ENCODE peak calls at places on chromosomes 2 and 18, in seven cellular contexts. Y is tibial artery, I is hepatocyte, T is suprapubic skin, K is natural killer cell, J is nephron progenitor cell, L is mesothelial cell of epicardium. B is an unnamed sample.

GRCh38 chr18:78739115-78739514 is 240.5 kb upstream of the SALL3 start:
- DNase-seq in T (no peak), L (no peak), I (no peak), J (no peak), Y (no peak), K (no peak), B (no peak)

GRCh38 chr2:136048886-136049832 is 63.7 kb upstream of the DARS1 start:
- DNase-seq in L (no peak), T (no peak), K (no peak), Y (no peak), I (no peak), J (no peak), B (no peak)

GRCh38 chr18:2893056-2893455 is 46.2 kb downstream of the EMILIN2 start:
- DNase-seq in J (no peak), K (no peak), L (no peak), Y (no peak), T (no peak), I (no peak), B (no peak)

GRCh38 chr18:43805646-43806194 is 528.4 kb upstream of the SYT4 start:
- DNase-seq in Y (no peak), K (no peak), T (no peak), J (peak), L (no peak), I (no peak), B (no peak)

GRCh38 chr2:237904806-237905599 is 45.6 kb downstream of the RAMP1 start:
- DNase-seq in K (no peak), T (peak), J (no peak), Y (peak), I (no peak), L (no peak), B (peak)

GRCh38 chr18:57210711-57211411 is 64.0 kb downstream of the BOD1L2 start:
- DNase-seq in T (no peak), K (no peak), I (peak), Y (no peak), L (no peak), J (no peak), B (no peak)

GRCh38 chr2:113703404-113704299 is 52.8 kb downstream of the SLC35F5 start:
- DNase-seq in I (peak), K (no peak), T (no peak), Y (no peak), J (no peak), L (no peak), B (no peak)

GRCh38 chr2:26850002-26850431 is 2.1 kb downstream of the DPYSL5 start:
- DNase-seq in J (peak), K (no peak), Y (no peak), T (no peak), L (no peak), I (no peak), B (no peak)

GRCh38 chr2:218980800-218981389 is 4.1 kb downstream of the FEV start:
- DNase-seq in J (no peak), K (no peak), Y (no peak), L (no peak), I (no peak), T (peak), B (peak)

GRCh38 chr18:59238385-59238784 is 18.4 kb downstream of the GRP start:
- DNase-seq in L (no peak), I (no peak), T (no peak), Y (no peak), J (no peak), K (no peak), B (no peak)

GRCh38 chr18:32095156-32095555 is 3.5 kb downstream of the RNF138 start:
- DNase-seq in I (no peak), L (no peak), J (no peak), K (no peak), T (no peak), Y (no peak), B (no peak)

GRCh38 chr2:43327119-43327518 is 100.7 kb upstream of the ZFP36L2 start:
- DNase-seq in J (no peak), T (no peak), Y (no peak), L (no peak), K (no peak), I (no peak), B (no peak)

GRCh38 chr18:54983041-54983686 is 23.9 kb upstream of the CCDC68 start:
- DNase-seq in L (no peak), J (no peak), K (no peak), T (no peak), I (peak), Y (no peak), B (no peak)

GRCh38 chr2:239293450-239294430 is 107.1 kb downstream of the HDAC4 start:
- DNase-seq in T (peak), Y (peak), L (no peak), J (no peak), K (no peak), I (no peak), B (no peak)

GRCh38 chr2:57890993-57891688 is 155.5 kb upstream of the VRK2 start:
- DNase-seq in L (no peak), I (no peak), Y (no peak), K (no peak), J (no peak), T (no peak), B (no peak)

GRCh38 chr2:217326238-217327022 is 466.6 kb upstream of the TNP1 start:
- DNase-seq in T (no peak), I (no peak), J (no peak), L (no peak), Y (no peak), K (no peak), B (no peak)

GRCh38 chr2:38398739-38399138 is 21.7 kb upstream of the ATL2 start:
- DNase-seq in K (no peak), J (no peak), Y (no peak), T (no peak), L (no peak), I (no peak), B (no peak)

GRCh38 chr2:71661782-71662181 is 208.4 kb downstream of the DYSF start:
- DNase-seq in T (no peak), I (no peak), J (no peak), K (no peak), L (no peak), Y (no peak), B (no peak)

GRCh38 chr2:141766225-141766624 is 364.6 kb downstream of the LRP1B start:
- DNase-seq in J (no peak), I (no peak), T (no peak), L (no peak), K (no peak), Y (no peak), B (no peak)

GRCh38 chr2:109195193-109196045 is 66.4 kb downstream of the SH3RF3 start:
- DNase-seq in Y (no peak), T (no peak), I (no peak), J (no peak), L (no peak), K (no peak), B (no peak)

GRCh38 chr2:164792316-164793127 is 49.1 kb downstream of the COBLL1 start:
- DNase-seq in T (no peak), Y (no peak), L (no peak), K (no peak), J (no peak), I (no peak), B (no peak)

GRCh38 chr18:21762181-21762772 is 21.7 kb downstream of the MIB1 start:
- DNase-seq in Y (no peak), L (no peak), J (no peak), K (no peak), T (no peak), I (no peak), B (no peak)

GRCh38 chr2:205590759-205591158 is 91.5 kb upstream of the NRP2 start:
- DNase-seq in J (no peak), K (no peak), Y (no peak), L (no peak), T (no peak), I (no peak), B (no peak)

GRCh38 chr2:172086349-172087190 is 1.3 kb downstream of the DLX1 start:
- DNase-seq in L (peak), J (peak), Y (no peak), T (no peak), I (peak), K (no peak), B (peak)

GRCh38 chr2:158953926-158954763 is 14.3 kb upstream of the TANC1 start:
- DNase-seq in I (peak), L (peak), T (peak), K (no peak), Y (peak), J (peak), B (no peak)

GRCh38 chr18:5103286-5103685 is 93.8 kb downstream of the AKAIN1 start:
- DNase-seq in Y (no peak), T (no peak), L (no peak), K (no peak), I (no peak), J (no peak), B (no peak)

GRCh38 chr18:28706397-28706796 is 529.5 kb upstream of the CDH2 start:
- DNase-seq in T (no peak), J (no peak), I (no peak), K (no peak), L (no peak), Y (no peak), B (no peak)

GRCh38 chr18:76674596-76674995 is 147.8 kb upstream of the ZNF236 start:
- DNase-seq in K (no peak), J (no peak), T (no peak), I (no peak), Y (no peak), L (no peak), B (no peak)

GRCh38 chr18:32317651-32318050 is 127.8 kb downstream of the MEP1B start:
- DNase-seq in K (no peak), J (no peak), I (no peak), T (no peak), L (no peak), Y (no peak), B (no peak)

GRCh38 chr2:22035333-22035964 is 911.7 kb downstream of the TDRD15 start:
- DNase-seq in Y (no peak), K (no peak), T (no peak), L (no peak), J (no peak), I (peak), B (no peak)

GRCh38 chr18:57951110-57951796 is 92.8 kb upstream of the NEDD4L start:
- DNase-seq in K (no peak), T (no peak), I (no peak), L (no peak), Y (no peak), J (no peak), B (no peak)

GRCh38 chr2:80086831-80087230 is 217.7 kb downstream of the LRRTM1 start:
- DNase-seq in L (no peak), I (peak), T (no peak), J (no peak), K (no peak), Y (no peak), B (no peak)
- TF ChIP-seq CTCF in L (no peak), I (no peak), T (no peak), J (no peak), K (no peak), Y (no peak), B (no peak)

GRCh38 chr2:233807966-233808892 is 30.1 kb downstream of the MROH2A start:
- DNase-seq in J (no peak), K (peak), I (no peak), L (no peak), Y (peak), T (no peak), B (peak)

GRCh38 chr2:233810385-233810784 is 32.3 kb downstream of the MROH2A start:
- DNase-seq in L (no peak), Y (peak), I (no peak), T (no peak), J (no peak), K (no peak), B (no peak)

GRCh38 chr2:233803994-233804393 is 25.9 kb downstream of the MROH2A start:
- DNase-seq in I (no peak), K (no peak), L (no peak), J (no peak), T (no peak), Y (no peak), B (no peak)

GRCh38 chr2:233811087-233811486 is 33.0 kb downstream of the MROH2A start:
- DNase-seq in T (peak), L (no peak), J (no peak), Y (no peak), K (no peak), I (no peak), B (no peak)

GRCh38 chr2:233807215-233807865 is 29.2 kb downstream of the MROH2A start:
- DNase-seq in L (no peak), J (no peak), I (no peak), K (peak), Y (peak), T (no peak), B (no peak)
- TF ChIP-seq CTCF in L (no peak), J (no peak), I (no peak), K (no peak), Y (no peak), T (no peak), B (no peak)

DNA sequence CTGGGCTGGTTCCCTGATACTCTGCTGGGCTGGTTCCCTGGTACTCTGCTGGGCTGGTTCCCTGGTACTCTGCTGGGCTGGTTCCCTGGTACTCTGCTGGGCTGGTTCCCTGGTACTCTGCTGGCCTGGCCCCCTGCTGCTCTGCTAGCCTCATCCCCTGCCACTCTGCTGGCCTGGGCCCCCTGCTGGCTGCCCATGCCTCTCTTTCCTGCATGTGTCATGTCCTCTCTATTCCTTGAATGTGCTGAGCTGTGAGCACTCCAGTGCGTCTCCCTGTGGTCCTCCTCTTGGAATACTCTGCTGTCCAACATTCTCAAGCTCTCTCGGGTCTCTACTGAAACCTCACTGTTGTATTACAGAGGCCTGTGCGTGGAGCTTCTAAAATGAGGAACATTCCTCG is 216.3 kb downstream of the RNF144A start:
- DNase-seq in K (no peak), Y (no peak), J (peak), I (no peak), T (no peak), L (no peak), B (peak)
- TF ChIP-seq CTCF in K (no peak), Y (no peak), J (no peak), I (no peak), T (no peak), L (no peak), B (no peak)

DNA sequence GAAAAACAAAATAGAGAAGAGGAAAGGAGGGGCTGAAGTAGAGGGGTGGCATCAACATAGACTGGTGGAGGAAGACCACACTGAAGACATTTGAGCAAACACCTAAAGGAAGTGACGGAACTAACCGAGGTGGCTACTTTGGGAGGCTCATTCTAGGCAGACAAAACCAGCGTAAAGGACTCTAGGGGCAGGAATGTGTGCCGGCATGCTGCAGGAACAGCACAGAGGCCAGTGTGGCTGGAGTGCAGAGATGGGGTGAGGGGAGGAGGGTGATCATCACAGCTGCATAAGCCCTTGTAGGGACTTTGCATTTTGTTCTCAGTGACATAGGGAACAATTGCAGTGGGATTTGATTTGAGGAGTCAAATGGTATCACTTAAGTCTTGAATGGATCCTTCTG is 253.5 kb downstream of the NCKAP5 start:
- DNase-seq in K (no peak), I (no peak), Y (no peak), L (no peak), J (no peak), T (no peak), B (no peak)
- TF ChIP-seq CTCF in K (no peak), I (no peak), Y (no peak), L (no peak), J (no peak), T (no peak), B (no peak)

DNA sequence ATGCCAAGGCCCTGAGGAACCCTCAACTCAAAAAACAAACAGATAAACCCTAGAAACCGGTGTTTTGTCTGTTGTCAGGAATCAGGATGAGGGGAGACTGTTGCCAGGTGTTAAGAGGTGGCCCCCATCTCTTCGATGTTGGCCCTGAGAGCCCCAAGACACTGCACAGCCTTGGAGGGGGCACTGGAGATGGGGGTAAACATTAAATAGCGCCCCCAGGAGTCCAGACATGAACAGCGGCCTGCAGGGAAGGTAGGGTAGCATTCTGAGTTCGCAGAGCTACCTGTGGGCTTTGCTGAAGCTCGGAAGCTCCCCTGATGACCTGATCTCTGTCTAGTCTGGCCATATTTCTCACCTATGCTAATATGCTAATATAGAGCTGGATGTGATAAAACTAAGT is 97.6 kb upstream of the SMAD2 start:
- DNase-seq in Y (no peak), L (no peak), J (no peak), K (no peak), I (no peak), T (no peak), B (no peak)
- TF ChIP-seq CTCF in Y (no peak), L (no peak), J (no peak), K (no peak), I (peak), T (no peak), B (no peak)

DNA sequence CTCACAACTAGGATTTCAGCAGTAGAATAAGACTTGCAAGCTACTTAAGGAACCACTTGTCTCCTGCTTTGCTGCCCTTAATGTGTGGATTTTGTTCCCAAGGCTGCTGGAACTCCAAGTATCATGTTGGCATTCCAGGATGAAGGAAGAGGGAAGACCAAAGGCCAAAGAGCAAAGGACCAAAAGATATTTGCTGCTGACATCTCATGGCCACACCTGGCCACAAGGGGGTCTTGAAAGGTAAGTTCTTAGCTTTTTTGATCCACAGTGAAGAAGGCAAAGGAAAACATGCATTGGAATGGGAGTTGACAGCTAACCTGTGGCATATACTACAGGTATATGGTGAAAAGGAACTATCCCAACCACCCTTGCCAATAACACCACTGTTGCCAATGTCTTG is 3.9 kb upstream of the MATN3 start:
- DNase-seq in J (no peak), I (no peak), T (no peak), K (no peak), L (no peak), Y (no peak), B (no peak)
- TF ChIP-seq CTCF in J (no peak), I (no peak), T (no peak), K (no peak), L (peak), Y (no peak), B (no peak)

GRCh38 chr2:202002381-202002780 is 31.3 kb upstream of the FZD7 start:
- DNase-seq in I (no peak), T (no peak), Y (no peak), L (no peak), J (no peak), K (no peak), B (no peak)
- TF ChIP-seq CTCF in I (no peak), T (no peak), Y (no peak), L (no peak), J (no peak), K (no peak), B (no peak)

GRCh38 chr2:47274780-47275117 is 119.6 kb upstream of the STPG4 start:
- DNase-seq in L (no peak), K (no peak), J (no peak), Y (no peak), I (no peak), T (no peak), B (no peak)

GRCh38 chr2:47276061-47276460 is 121.0 kb upstream of the STPG4 start:
- DNase-seq in K (no peak), J (no peak), Y (no peak), L (no peak), I (no peak), T (no peak), B (no peak)

GRCh38 chr2:47277187-47277586 is 122.1 kb upstream of the STPG4 start:
- DNase-seq in J (no peak), T (no peak), L (no peak), K (no peak), I (no peak), Y (no peak), B (no peak)

GRCh38 chr2:47274054-47274779 is 119.1 kb upstream of the STPG4 start:
- DNase-seq in T (no peak), Y (no peak), J (no peak), L (no peak), K (no peak), I (peak), B (no peak)

GRCh38 chr2:47277987-47278386 is 122.9 kb upstream of the STPG4 start:
- DNase-seq in Y (no peak), I (no peak), K (no peak), L (no peak), J (no peak), T (no peak), B (no peak)
- TF ChIP-seq CTCF in Y (no peak), I (no peak), K (no peak), L (no peak), J (no peak), T (no peak), B (no peak)

DNA sequence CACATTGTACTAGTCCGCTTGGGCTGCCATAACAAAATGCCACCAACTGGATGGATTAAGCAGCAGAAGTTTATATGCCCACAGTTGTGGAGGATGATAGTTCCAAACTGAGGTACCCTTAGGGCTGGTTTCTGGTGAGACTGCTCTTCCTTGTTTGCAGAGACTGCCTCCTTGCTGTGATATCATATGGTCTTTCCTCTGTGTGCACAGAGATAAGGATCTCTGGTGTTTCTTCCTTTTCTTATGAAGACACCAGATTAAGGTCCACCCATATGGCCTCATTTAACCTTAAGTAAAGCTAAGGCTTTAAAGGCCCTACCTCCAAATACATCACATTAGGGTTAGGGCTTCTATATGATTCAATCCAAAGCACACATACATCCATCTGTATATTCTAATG is 738.2 kb upstream of the GCFC2 start:
- DNase-seq in T (no peak), Y (no peak), K (no peak), L (no peak), J (no peak), I (no peak), B (no peak)
- TF ChIP-seq CTCF in T (no peak), Y (no peak), K (no peak), L (no peak), J (no peak), I (no peak), B (no peak)

B was measured in upper lobe of left lung.